ENCODE peak calls at places on chromosomes 16 and 17, in five cellular contexts. E, X, K, D and H are unnamed samples. For H3K36me3, the result is how much of the 10 kb centered on the place peaks cover.

GRCh38 chr16:85327731-85328664 is 215.7 kb upstream of the CIBAR2 start:
- DNase-seq in E (no peak), X (no peak), K (no peak), D (no peak), H (no peak)

GRCh38 chr17:43200127-43200526 is 11.5 kb upstream of the TMEM106A start:
- DNase-seq in E (no peak), X (no peak), K (no peak), D (no peak), H (no peak)

GRCh38 chr17:77076046-77076882 is 64.5 kb upstream of the SEC14L1 start:
- DNase-seq in E (no peak), X (no peak), K (peak), D (no peak), H (no peak)

GRCh38 chr17:43661699-43662431 is at the start of gene MEOX1:
- DNase-seq in E (no peak), X (no peak), K (peak), D (no peak), H (no peak)

GRCh38 chr16:20673882-20674683 is 23.4 kb downstream of the ACSM1 start:
- DNase-seq in E (no peak), X (no peak), K (no peak), D (no peak), H (no peak)

GRCh38 chr16:76583466-76583865 is 306.3 kb downstream of the CNTNAP4 start:
- DNase-seq in E (peak), X (no peak), K (peak), D (no peak), H (no peak)

GRCh38 chr16:78648517-78648916 is 549.1 kb downstream of the WWOX start:
- DNase-seq in E (no peak), X (no peak), K (no peak), D (no peak), H (peak)

GRCh38 chr17:17972126-17972951 is at the start of the genes DRC3 and TOM1L2:
- DNase-seq in E (peak), X (peak), K (peak), D (peak), H (peak)

GRCh38 chr16:70700101-70701020 is 14.5 kb upstream of the MTSS2 start:
- DNase-seq in E (peak), X (no peak), K (no peak), D (no peak), H (no peak)

GRCh38 chr17:19378416-19379293 is at the start of gene MAPK7:
- DNase-seq in E (peak), X (no peak), K (peak), D (no peak), H (peak)

GRCh38 chr17:2030779-2031163 is 818 bp downstream of the DPH1 start:
- DNase-seq in E (no peak), X (no peak), K (peak), D (no peak), H (no peak)

GRCh38 chr17:10243905-10244844 is 45.8 kb upstream of the GAS7 start:
- DNase-seq in E (no peak), X (no peak), K (peak), D (peak), H (no peak)

GRCh38 chr17:1076299-1076981 is 79.5 kb downstream of the TIMM22 start:
- DNase-seq in E (no peak), X (peak), K (no peak), D (no peak), H (no peak)

GRCh38 chr16:264440-264951 is 11.2 kb downstream of the RGS11 start:
- DNase-seq in E (no peak), X (no peak), K (no peak), D (no peak), H (no peak)

GRCh38 chr17:2707721-2708584 is 3.6 kb downstream of the CLUH start:
- DNase-seq in E (peak), X (peak), K (peak), D (no peak), H (no peak)

GRCh38 chr17:27585792-27586191 is 45.2 kb upstream of the LGALS9 start:
- DNase-seq in E (no peak), X (no peak), K (no peak), D (no peak), H (no peak)

GRCh38 chr17:46194393-46195216 is 1.4 kb upstream of the KANSL1 start:
- DNase-seq in E (no peak), X (no peak), K (peak), D (no peak), H (peak)

GRCh38 chr17:30427611-30428010 is 48.9 kb downstream of the CPD start:
- DNase-seq in E (no peak), X (no peak), K (no peak), D (no peak), H (no peak)

GRCh38 chr17:74773871-74774286 is 2.3 kb downstream of the NAT9 start:
- DNase-seq in E (no peak), X (no peak), K (peak), D (no peak), H (peak)

GRCh38 chr17:48127371-48128051 is 19.9 kb downstream of the SNX11 start:
- DNase-seq in E (no peak), X (no peak), K (peak), D (no peak), H (no peak)

GRCh38 chr17:79255471-79255870 is 180.8 kb downstream of the ENGASE start:
- DNase-seq in E (no peak), X (no peak), K (no peak), D (no peak), H (peak)
- H3K36me3 ChIP-seq in E (under half), X (under half), K (under half), D (under half), H (under half)

DNA sequence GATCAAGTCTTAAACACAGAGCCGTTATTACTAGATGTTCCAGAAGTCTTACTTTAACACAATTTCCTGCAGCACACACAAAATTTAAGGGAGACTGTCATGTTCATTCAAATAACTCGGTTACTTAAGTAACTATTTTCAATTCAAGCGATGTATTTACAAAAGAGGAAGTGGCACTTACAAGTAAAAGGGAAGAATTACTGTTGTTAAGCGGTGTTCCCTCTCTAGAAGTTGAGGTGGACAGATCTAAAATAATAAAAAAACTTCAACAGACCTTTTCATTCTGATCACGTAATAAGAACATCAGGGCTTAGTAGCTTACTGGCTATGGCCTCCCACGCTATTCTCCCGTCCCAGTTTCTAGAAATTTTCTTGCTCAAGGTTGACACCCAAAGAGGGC is 26.2 kb upstream of the TXNDC11 start:
- DNase-seq in E (no peak), X (no peak), K (no peak), D (no peak), H (no peak)
- H3K36me3 ChIP-seq in E (half or more), X (half or more), K (half or more), D (under half), H (under half)

GRCh38 chr17:60491771-60492170 is 34.3 kb downstream of the APPBP2 start:
- DNase-seq in E (no peak), X (no peak), K (no peak), D (no peak), H (no peak)
- H3K36me3 ChIP-seq in E (half or more), X (half or more), K (half or more), D (under half), H (under half)

DNA sequence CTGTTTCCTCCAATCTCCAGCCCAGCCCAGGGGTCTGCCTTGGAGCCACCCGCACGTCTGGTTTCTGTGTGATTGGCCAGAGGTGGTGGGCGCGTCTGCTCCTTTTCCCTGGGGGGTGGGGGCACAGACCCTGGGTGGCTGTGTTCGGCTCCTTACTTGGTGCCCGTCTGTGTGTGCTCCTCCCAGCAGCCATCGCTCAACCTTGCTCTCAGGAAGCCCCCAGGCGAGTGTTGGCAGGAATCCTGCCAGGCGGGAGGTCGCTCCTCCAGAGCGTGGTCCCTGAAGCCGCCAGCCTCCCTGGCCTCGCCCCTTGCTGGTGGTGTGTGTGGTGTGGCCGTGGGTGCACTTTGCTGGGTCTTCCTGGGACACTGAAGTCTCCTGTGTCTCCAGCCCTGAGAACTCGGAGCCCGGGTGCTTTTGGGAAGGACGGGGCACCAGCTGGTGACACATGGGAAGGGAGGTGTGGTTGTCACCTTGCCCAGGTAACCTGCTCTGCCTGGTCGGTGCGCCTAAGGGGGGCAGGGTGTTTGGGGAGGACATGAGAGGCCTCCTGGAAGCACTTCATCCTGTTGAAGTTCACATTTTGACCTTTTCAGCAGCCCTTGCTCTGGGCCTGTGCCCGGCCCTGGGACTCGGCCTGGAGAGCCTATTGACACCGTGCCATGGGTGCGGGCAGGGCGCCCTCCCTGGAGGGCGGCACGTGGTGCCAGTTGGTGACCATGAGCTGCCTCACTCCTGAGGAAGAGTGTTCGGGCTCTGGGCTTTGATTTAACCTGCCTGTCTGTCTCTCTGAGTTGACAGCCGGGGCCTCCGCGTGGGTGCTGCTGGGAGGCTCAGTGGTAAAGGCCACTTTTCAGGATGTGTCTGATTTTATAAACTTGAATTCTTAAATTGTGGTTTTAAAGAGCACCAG is 49.0 kb upstream of the ZNF750 start:
- DNase-seq in E (peak), X (peak), K (no peak), D (peak), H (peak)
- H3K36me3 ChIP-seq in E (under half), X (half or more), K (under half), D (under half), H (under half)

DNA sequence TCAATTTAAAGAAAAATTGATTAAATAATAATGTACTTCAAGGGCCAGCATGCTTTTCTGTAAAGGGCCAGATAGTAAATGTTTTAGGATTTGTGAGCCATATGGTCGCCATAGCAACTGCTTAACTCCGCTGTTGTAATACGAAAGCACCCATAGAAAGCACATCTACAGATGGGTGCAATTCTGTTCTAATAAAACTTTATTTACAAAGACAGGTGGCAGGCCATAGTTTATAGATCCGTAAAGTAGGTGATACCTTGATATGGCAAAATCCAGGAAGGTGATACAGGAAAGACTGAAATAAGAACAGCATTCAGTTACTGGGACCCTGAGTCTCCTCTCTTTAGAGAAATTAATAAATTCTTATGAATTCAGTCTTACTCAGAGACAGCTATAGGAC is 36.6 kb downstream of the GRIN2A start:
- DNase-seq in E (no peak), X (no peak), K (no peak), D (no peak), H (no peak)
- H3K36me3 ChIP-seq in E (under half), X (under half), K (under half), D (under half), H (under half)

DNA sequence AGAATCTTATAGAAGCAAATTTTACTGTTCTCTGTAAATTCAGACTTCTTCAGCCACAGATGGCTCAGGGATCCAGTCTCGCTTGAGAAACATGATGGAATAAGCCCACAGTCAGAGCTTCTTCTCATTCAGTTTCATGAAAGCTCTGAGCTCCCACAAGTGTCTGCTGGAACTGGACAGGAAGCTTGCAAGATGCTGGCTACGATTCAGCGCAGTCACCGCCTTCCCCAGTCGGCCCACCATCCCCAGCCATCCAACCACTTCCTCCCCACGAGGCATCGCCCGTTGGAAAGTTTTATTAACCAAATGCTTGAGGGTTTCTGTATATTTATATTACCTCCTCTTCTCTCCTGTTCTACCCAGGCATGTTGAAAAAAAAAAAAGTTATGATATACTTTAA is 171.7 kb downstream of the ZFHX3 start:
- DNase-seq in E (peak), X (no peak), K (no peak), D (no peak), H (no peak)
- H3K36me3 ChIP-seq in E (under half), X (under half), K (under half), D (under half), H (under half)

DNA sequence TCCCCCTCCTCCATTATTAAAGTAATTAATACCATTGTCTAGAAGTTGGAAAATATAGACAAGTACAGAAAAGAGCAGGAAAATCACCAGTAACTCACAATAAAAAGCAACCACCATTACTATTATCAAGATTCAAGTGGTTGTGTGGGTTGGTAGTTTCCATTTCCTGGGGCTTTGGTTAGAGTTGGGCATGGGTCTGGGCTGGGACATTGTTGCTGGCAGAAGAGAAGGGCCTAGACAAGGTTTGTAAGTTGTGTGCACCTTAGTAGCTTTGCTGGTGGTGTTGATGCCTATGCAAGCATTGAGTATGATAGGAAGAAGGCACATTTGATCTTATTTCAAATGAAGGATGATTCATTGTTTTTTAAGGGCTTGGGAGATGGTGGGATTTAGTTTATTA is 25.4 kb upstream of the NFATC3 start:
- DNase-seq in E (no peak), X (no peak), K (no peak), D (no peak), H (no peak)
- H3K36me3 ChIP-seq in E (half or more), X (half or more), K (under half), D (under half), H (under half)

GRCh38 chr16:51110618-51111234 is 40.3 kb downstream of the SALL1 start:
- DNase-seq in E (no peak), X (no peak), K (no peak), D (no peak), H (peak)

GRCh38 chr16:51113254-51114125 is 37.6 kb downstream of the SALL1 start:
- DNase-seq in E (no peak), X (no peak), K (no peak), D (no peak), H (no peak)

GRCh38 chr16:51107742-51108141 is 43.3 kb downstream of the SALL1 start:
- DNase-seq in E (no peak), X (no peak), K (no peak), D (no peak), H (no peak)

GRCh38 chr16:51112311-51112710 is 38.8 kb downstream of the SALL1 start:
- DNase-seq in E (no peak), X (no peak), K (no peak), D (no peak), H (no peak)

GRCh38 chr16:51109173-51109572 is 41.9 kb downstream of the SALL1 start:
- DNase-seq in E (no peak), X (no peak), K (no peak), D (no peak), H (peak)
- H3K36me3 ChIP-seq in E (under half), X (under half), K (under half), D (under half), H (under half)

DNA sequence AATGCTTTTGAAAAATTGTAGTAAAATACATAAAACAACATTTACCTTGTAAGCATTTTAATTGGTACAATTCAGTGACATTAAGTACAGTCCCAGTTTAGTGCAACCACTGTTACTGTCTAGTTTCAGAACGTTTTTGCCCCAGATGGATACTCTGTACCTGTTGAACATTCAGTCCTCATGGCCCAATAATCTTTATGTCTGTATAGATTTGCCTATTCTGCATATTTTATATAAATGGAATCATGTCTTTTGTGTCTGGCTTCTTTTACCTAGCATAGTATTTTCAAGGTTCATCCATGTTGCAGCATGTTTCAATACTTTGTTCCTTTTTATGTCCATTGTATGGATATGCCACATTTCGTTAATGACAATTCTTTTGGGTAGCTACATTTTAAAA is 37.2 kb downstream of the TENT4B start:
- DNase-seq in E (no peak), X (no peak), K (no peak), D (no peak), H (no peak)
- H3K36me3 ChIP-seq in E (under half), X (under half), K (under half), D (under half), H (under half)

GRCh38 chr16:86519007-86519648 is 8.8 kb downstream of the FOXF1 start:
- DNase-seq in E (no peak), X (no peak), K (no peak), D (no peak), H (no peak)
- H3K36me3 ChIP-seq in E (under half), X (under half), K (under half), D (under half), H (under half)